ENCODE peak calls at places on chromosomes 11 and 22, in five cellular contexts. One of them, this sample, is unnamed.

GRCh38 chr11:56172256-56172835 is 4.1 kb upstream of the OR5J2 start:
- DNase-seq in NCI-H2107: no peak
- DNase-seq in activated naive CD4-positive, alpha-beta T cell treated with anti-CD3 and anti-CD28 coated beads, Interleukin-2, amount 50 U/mL, for 16 hours: no peak
- DNase-seq in T-cell: no peak
- DNase-seq in EL: no peak
- DNase-seq in this sample: no peak

GRCh38 chr22:42813501-42813900 is 43.6 kb downstream of the ARFGAP3 start:
- DNase-seq in NCI-H2107: no peak
- DNase-seq in activated naive CD4-positive, alpha-beta T cell treated with anti-CD3 and anti-CD28 coated beads, Interleukin-2, amount 50 U/mL, for 16 hours: no peak
- DNase-seq in T-cell: no peak
- DNase-seq in EL: no peak
- DNase-seq in this sample: no peak

GRCh38 chr11:65545853-65546216 is 12.3 kb downstream of the LTBP3 start:
- DNase-seq in NCI-H2107: no peak
- DNase-seq in activated naive CD4-positive, alpha-beta T cell treated with anti-CD3 and anti-CD28 coated beads, Interleukin-2, amount 50 U/mL, for 16 hours: no peak
- DNase-seq in T-cell: no peak
- DNase-seq in EL: no peak
- DNase-seq in this sample: no peak

GRCh38 chr11:6598555-6598954 is 4.9 kb downstream of the RRP8 start:
- DNase-seq in NCI-H2107: no peak
- DNase-seq in activated naive CD4-positive, alpha-beta T cell treated with anti-CD3 and anti-CD28 coated beads, Interleukin-2, amount 50 U/mL, for 16 hours: no peak
- DNase-seq in T-cell: no peak
- DNase-seq in EL: no peak
- DNase-seq in this sample: no peak

GRCh38 chr11:118251858-118252652 is at the start of gene MPZL3:
- DNase-seq in NCI-H2107: peak; percentile 94
- DNase-seq in activated naive CD4-positive, alpha-beta T cell treated with anti-CD3 and anti-CD28 coated beads, Interleukin-2, amount 50 U/mL, for 16 hours: peak; percentile 72
- DNase-seq in T-cell: peak; percentile 85
- DNase-seq in EL: peak; percentile 56
- DNase-seq in this sample: peak; percentile 94

GRCh38 chr11:45079075-45079444 is 67.4 kb upstream of the PRDM11 start:
- DNase-seq in NCI-H2107: no peak
- DNase-seq in activated naive CD4-positive, alpha-beta T cell treated with anti-CD3 and anti-CD28 coated beads, Interleukin-2, amount 50 U/mL, for 16 hours: no peak
- DNase-seq in T-cell: no peak
- DNase-seq in EL: no peak
- DNase-seq in this sample: no peak

GRCh38 chr11:130449996-130450419 is 1.6 kb downstream of the ADAMTS15 start:
- DNase-seq in NCI-H2107: no peak
- DNase-seq in activated naive CD4-positive, alpha-beta T cell treated with anti-CD3 and anti-CD28 coated beads, Interleukin-2, amount 50 U/mL, for 16 hours: no peak
- DNase-seq in T-cell: no peak
- DNase-seq in EL: peak; percentile 74
- DNase-seq in this sample: no peak

GRCh38 chr11:113373981-113374560 is 13.5 kb upstream of the ANKK1 start:
- DNase-seq in NCI-H2107: no peak
- DNase-seq in activated naive CD4-positive, alpha-beta T cell treated with anti-CD3 and anti-CD28 coated beads, Interleukin-2, amount 50 U/mL, for 16 hours: no peak
- DNase-seq in T-cell: no peak
- DNase-seq in EL: no peak
- DNase-seq in this sample: no peak

GRCh38 chr11:34481307-34481706 is 32.3 kb downstream of the ELF5 start:
- DNase-seq in NCI-H2107: no peak
- DNase-seq in activated naive CD4-positive, alpha-beta T cell treated with anti-CD3 and anti-CD28 coated beads, Interleukin-2, amount 50 U/mL, for 16 hours: no peak
- DNase-seq in T-cell: no peak
- DNase-seq in EL: no peak
- DNase-seq in this sample: no peak

GRCh38 chr11:67027943-67028542 is 5.1 kb downstream of the SYT12 start:
- DNase-seq in NCI-H2107: no peak
- DNase-seq in activated naive CD4-positive, alpha-beta T cell treated with anti-CD3 and anti-CD28 coated beads, Interleukin-2, amount 50 U/mL, for 16 hours: no peak
- DNase-seq in T-cell: no peak
- DNase-seq in EL: no peak
- DNase-seq in this sample: no peak

GRCh38 chr11:117502285-117502856 is 174.7 kb downstream of the CEP164 start:
- DNase-seq in NCI-H2107: no peak
- DNase-seq in activated naive CD4-positive, alpha-beta T cell treated with anti-CD3 and anti-CD28 coated beads, Interleukin-2, amount 50 U/mL, for 16 hours: no peak
- DNase-seq in T-cell: no peak
- DNase-seq in EL: no peak
- DNase-seq in this sample: no peak

GRCh38 chr11:102955624-102956023 is at the start of gene MMP13:
- DNase-seq in NCI-H2107: no peak
- DNase-seq in activated naive CD4-positive, alpha-beta T cell treated with anti-CD3 and anti-CD28 coated beads, Interleukin-2, amount 50 U/mL, for 16 hours: no peak
- DNase-seq in T-cell: no peak
- DNase-seq in EL: no peak
- DNase-seq in this sample: no peak

GRCh38 chr11:130786987-130787688 is 129.1 kb downstream of the SNX19 start:
- DNase-seq in NCI-H2107: no peak
- DNase-seq in activated naive CD4-positive, alpha-beta T cell treated with anti-CD3 and anti-CD28 coated beads, Interleukin-2, amount 50 U/mL, for 16 hours: no peak
- DNase-seq in T-cell: no peak
- DNase-seq in EL: peak; percentile 67
- DNase-seq in this sample: no peak

GRCh38 chr22:45516923-45517675 is 14.4 kb downstream of the FBLN1 start:
- DNase-seq in NCI-H2107: no peak
- DNase-seq in activated naive CD4-positive, alpha-beta T cell treated with anti-CD3 and anti-CD28 coated beads, Interleukin-2, amount 50 U/mL, for 16 hours: no peak
- DNase-seq in T-cell: no peak
- DNase-seq in EL: peak; percentile 63
- DNase-seq in this sample: no peak

GRCh38 chr22:45007247-45007945 is 2.4 kb downstream of the PHF21B start:
- DNase-seq in NCI-H2107: no peak
- DNase-seq in activated naive CD4-positive, alpha-beta T cell treated with anti-CD3 and anti-CD28 coated beads, Interleukin-2, amount 50 U/mL, for 16 hours: no peak
- DNase-seq in T-cell: no peak
- DNase-seq in EL: peak; percentile 7
- DNase-seq in this sample: no peak

GRCh38 chr22:36775589-36775965 is 342 bp downstream of the IFT27 start:
- DNase-seq in NCI-H2107: no peak
- DNase-seq in activated naive CD4-positive, alpha-beta T cell treated with anti-CD3 and anti-CD28 coated beads, Interleukin-2, amount 50 U/mL, for 16 hours: peak; percentile 37
- DNase-seq in T-cell: peak; percentile 37
- DNase-seq in EL: no peak
- DNase-seq in this sample: no peak

GRCh38 chr11:114196994-114197702 is 99.1 kb upstream of the NNMT start:
- DNase-seq in NCI-H2107: no peak
- DNase-seq in activated naive CD4-positive, alpha-beta T cell treated with anti-CD3 and anti-CD28 coated beads, Interleukin-2, amount 50 U/mL, for 16 hours: no peak
- DNase-seq in T-cell: no peak
- DNase-seq in EL: no peak
- DNase-seq in this sample: no peak

GRCh38 chr11:126082251-126083109 is 19.8 kb upstream of the CDON start:
- DNase-seq in NCI-H2107: no peak
- DNase-seq in activated naive CD4-positive, alpha-beta T cell treated with anti-CD3 and anti-CD28 coated beads, Interleukin-2, amount 50 U/mL, for 16 hours: no peak
- DNase-seq in T-cell: no peak
- DNase-seq in EL: no peak
- DNase-seq in this sample: no peak

GRCh38 chr11:61141601-61142028 is 19.6 kb downstream of the VPS37C start:
- DNase-seq in NCI-H2107: peak; percentile 69
- DNase-seq in activated naive CD4-positive, alpha-beta T cell treated with anti-CD3 and anti-CD28 coated beads, Interleukin-2, amount 50 U/mL, for 16 hours: no peak
- DNase-seq in T-cell: no peak
- DNase-seq in EL: no peak
- DNase-seq in this sample: peak; percentile 71

GRCh38 chr22:44761025-44761424 is 8.7 kb downstream of the ARHGAP8 start:
- DNase-seq in NCI-H2107: no peak
- DNase-seq in activated naive CD4-positive, alpha-beta T cell treated with anti-CD3 and anti-CD28 coated beads, Interleukin-2, amount 50 U/mL, for 16 hours: no peak
- DNase-seq in T-cell: no peak
- DNase-seq in EL: no peak
- DNase-seq in this sample: no peak

GRCh38 chr11:121472310-121472709 is 19.5 kb upstream of the SORL1-AS1 start:
- DNase-seq in NCI-H2107: no peak
- DNase-seq in activated naive CD4-positive, alpha-beta T cell treated with anti-CD3 and anti-CD28 coated beads, Interleukin-2, amount 50 U/mL, for 16 hours: no peak
- DNase-seq in T-cell: no peak
- DNase-seq in EL: no peak
- DNase-seq in this sample: no peak

GRCh38 chr11:19263333-19263732 is 22.6 kb upstream of the E2F8 start:
- DNase-seq in NCI-H2107: no peak
- DNase-seq in activated naive CD4-positive, alpha-beta T cell treated with anti-CD3 and anti-CD28 coated beads, Interleukin-2, amount 50 U/mL, for 16 hours: no peak
- DNase-seq in T-cell: no peak
- DNase-seq in EL: no peak
- DNase-seq in this sample: no peak

GRCh38 chr11:29184939-29185890 is 831.6 kb downstream of the KCNA4 start:
- DNase-seq in NCI-H2107: no peak
- DNase-seq in activated naive CD4-positive, alpha-beta T cell treated with anti-CD3 and anti-CD28 coated beads, Interleukin-2, amount 50 U/mL, for 16 hours: no peak
- DNase-seq in T-cell: no peak
- DNase-seq in EL: peak; percentile 93
- DNase-seq in this sample: no peak

GRCh38 chr22:39462443-39463147 is 5.8 kb downstream of the MGAT3 start:
- DNase-seq in NCI-H2107: no peak
- DNase-seq in activated naive CD4-positive, alpha-beta T cell treated with anti-CD3 and anti-CD28 coated beads, Interleukin-2, amount 50 U/mL, for 16 hours: no peak
- DNase-seq in T-cell: no peak
- DNase-seq in EL: no peak
- DNase-seq in this sample: no peak

GRCh38 chr11:10405858-10406592 is 49.0 kb upstream of the AMPD3 start:
- DNase-seq in NCI-H2107: peak; percentile 54
- DNase-seq in activated naive CD4-positive, alpha-beta T cell treated with anti-CD3 and anti-CD28 coated beads, Interleukin-2, amount 50 U/mL, for 16 hours: peak; percentile 50
- DNase-seq in T-cell: peak; percentile 16
- DNase-seq in EL: peak; percentile 90
- DNase-seq in this sample: peak; percentile 58

GRCh38 chr11:86608251-86608799 is 64.1 kb downstream of the ME3 start:
- DNase-seq in NCI-H2107: no peak
- DNase-seq in activated naive CD4-positive, alpha-beta T cell treated with anti-CD3 and anti-CD28 coated beads, Interleukin-2, amount 50 U/mL, for 16 hours: peak; percentile 34
- DNase-seq in T-cell: no peak
- DNase-seq in EL: peak; percentile 80
- DNase-seq in this sample: no peak

GRCh38 chr22:42169055-42169469 is 38.5 kb upstream of the CYP2D6 start:
- DNase-seq in NCI-H2107: no peak
- DNase-seq in activated naive CD4-positive, alpha-beta T cell treated with anti-CD3 and anti-CD28 coated beads, Interleukin-2, amount 50 U/mL, for 16 hours: peak; percentile 77
- DNase-seq in T-cell: peak; percentile 58
- DNase-seq in EL: peak; percentile 62
- DNase-seq in this sample: no peak

GRCh38 chr11:70655816-70656215 is 257.5 kb downstream of the CTTN start:
- DNase-seq in NCI-H2107: no peak
- DNase-seq in activated naive CD4-positive, alpha-beta T cell treated with anti-CD3 and anti-CD28 coated beads, Interleukin-2, amount 50 U/mL, for 16 hours: no peak
- DNase-seq in T-cell: no peak
- DNase-seq in EL: no peak
- DNase-seq in this sample: no peak

GRCh38 chr11:69949327-69949726 is 128.8 kb upstream of the ANO1 start:
- DNase-seq in NCI-H2107: no peak
- DNase-seq in activated naive CD4-positive, alpha-beta T cell treated with anti-CD3 and anti-CD28 coated beads, Interleukin-2, amount 50 U/mL, for 16 hours: peak; percentile 8
- DNase-seq in T-cell: no peak
- DNase-seq in EL: peak; percentile 96
- DNase-seq in this sample: no peak

GRCh38 chr11:65621460-65621859 is 5.9 kb downstream of the PCNX3 start:
- DNase-seq in NCI-H2107: no peak
- DNase-seq in activated naive CD4-positive, alpha-beta T cell treated with anti-CD3 and anti-CD28 coated beads, Interleukin-2, amount 50 U/mL, for 16 hours: no peak
- DNase-seq in T-cell: no peak
- DNase-seq in EL: no peak
- DNase-seq in this sample: no peak

GRCh38 chr11:16767137-16767536 is 28.7 kb downstream of the C11orf58 start:
- DNase-seq in NCI-H2107: no peak
- DNase-seq in activated naive CD4-positive, alpha-beta T cell treated with anti-CD3 and anti-CD28 coated beads, Interleukin-2, amount 50 U/mL, for 16 hours: no peak
- DNase-seq in T-cell: no peak
- DNase-seq in EL: no peak
- DNase-seq in this sample: no peak

This sample was measured in NCI-H2081 treated with DMSO at 0.1 percent for 48 hours.